ENCODE peak calls at places on chromosomes 4 and X, in eight cellular contexts. Q, X, M, V, H, C, E and S are unnamed samples. For H3K27me3, the result is how much of the 10 kb centered on the place peaks cover.

GRCh38 chrX:118976599-118977340 is 2.4 kb downstream of the LONRF3 start:
- DNase-seq in Q (peak), X (peak), M (no peak), V (peak), H (peak), C (peak), E (peak), S (no peak)

GRCh38 chr4:173252024-173252935 is 81.9 kb downstream of the HMGB2 start:
- DNase-seq in Q (no peak), X (no peak), M (peak), V (peak), H (no peak), C (peak), E (no peak), S (no peak)

GRCh38 chr4:184447664-184448063 is 26.7 kb downstream of the IRF2 start:
- DNase-seq in Q (no peak), X (no peak), M (no peak), V (peak), H (no peak), C (no peak), E (no peak), S (no peak)

GRCh38 chrX:12791253-12792228 is at the start of gene PRPS2:
- DNase-seq in Q (peak), X (peak), M (peak), V (peak), H (no peak), C (peak), E (peak), S (no peak)

GRCh38 chrX:19776753-19777152 is 110.6 kb downstream of the SH3KBP1 start:
- DNase-seq in Q (no peak), X (no peak), M (no peak), V (no peak), H (no peak), C (peak), E (no peak), S (no peak)

GRCh38 chrX:42678133-42678532 is 99.8 kb downstream of the PPP1R2C start:
- DNase-seq in Q (peak), X (peak), M (no peak), V (peak), H (no peak), C (no peak), E (no peak), S (no peak)

GRCh38 chrX:17405225-17405969 is 30.4 kb downstream of the NHS start:
- DNase-seq in Q (no peak), X (no peak), M (no peak), V (no peak), H (no peak), C (no peak), E (no peak), S (no peak)

GRCh38 chrX:71650333-71650969 is 16.9 kb upstream of the LOC101059915 start:
- DNase-seq in Q (peak), X (peak), M (no peak), V (no peak), H (no peak), C (peak), E (no peak), S (no peak)

GRCh38 chrX:123835661-123836371 is 24.0 kb upstream of the XIAP start:
- DNase-seq in Q (no peak), X (no peak), M (no peak), V (no peak), H (no peak), C (no peak), E (no peak), S (no peak)

GRCh38 chr4:150131581-150132228 is 53.5 kb downstream of the DCLK2 start:
- DNase-seq in Q (no peak), X (no peak), M (no peak), V (no peak), H (no peak), C (no peak), E (no peak), S (no peak)

GRCh38 chr4:141047228-141047884 is 85.9 kb downstream of the RNF150 start:
- DNase-seq in Q (no peak), X (no peak), M (no peak), V (no peak), H (no peak), C (no peak), E (no peak), S (no peak)

GRCh38 chrX:66021758-66022741 is 17.8 kb downstream of the VSIG4 start:
- DNase-seq in Q (no peak), X (no peak), M (no peak), V (no peak), H (no peak), C (no peak), E (no peak), S (no peak)

DNA sequence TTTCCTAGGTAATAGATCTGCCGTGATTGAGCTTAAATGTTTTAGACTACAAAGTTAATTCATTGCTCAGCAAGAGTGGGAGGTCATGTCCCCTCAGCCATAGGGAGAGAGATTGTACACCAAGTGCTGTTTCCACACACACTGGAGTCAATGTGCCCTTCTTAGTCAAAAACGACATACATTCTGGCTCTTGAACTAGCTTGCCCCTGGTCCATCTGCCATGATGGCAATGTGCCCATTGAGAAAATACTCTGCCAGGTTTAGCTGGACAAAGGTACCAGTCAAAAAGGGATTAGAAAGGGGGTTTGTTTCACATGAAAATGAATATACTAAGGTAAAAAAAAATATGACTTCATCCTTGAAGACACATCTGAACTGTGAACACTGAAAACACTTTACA is 377.1 kb upstream of the ADGRL3 start:
- DNase-seq in Q (no peak), X (no peak), M (no peak), V (no peak), H (no peak), C (no peak), E (no peak), S (no peak)
- H3K27ac ChIP-seq in Q (no peak), X (no peak), M (no peak), V (no peak), H (no peak), C (no peak), E (no peak), S (no peak)

GRCh38 chr4:48481581-48481980 is 1.6 kb upstream of the SLC10A4 start:
- DNase-seq in Q (no peak), X (no peak), M (no peak), V (no peak), H (no peak), C (no peak), E (no peak), S (no peak)
- H3K27me3 ChIP-seq in Q (under half), X (under half), M (under half), V (under half), H (under half), C (under half), E (under half), S (under half)

GRCh38 chr4:83604315-83604714 is 68.4 kb downstream of the GPAT3 start:
- DNase-seq in Q (no peak), X (no peak), M (no peak), V (no peak), H (no peak), C (no peak), E (no peak), S (no peak)
- H3K27ac ChIP-seq in Q (no peak), X (no peak), M (no peak), V (no peak), H (no peak), C (no peak), E (no peak), S (no peak)

GRCh38 chrX:152149648-152150047 is 11.3 kb upstream of the MAGEA10 start:
- DNase-seq in Q (no peak), X (no peak), M (no peak), V (no peak), H (no peak), C (no peak), E (no peak), S (no peak)
- H3K27me3 ChIP-seq in Q (under half), X (half or more), M (under half), V (under half), H (under half), C (under half), E (under half), S (under half)

DNA sequence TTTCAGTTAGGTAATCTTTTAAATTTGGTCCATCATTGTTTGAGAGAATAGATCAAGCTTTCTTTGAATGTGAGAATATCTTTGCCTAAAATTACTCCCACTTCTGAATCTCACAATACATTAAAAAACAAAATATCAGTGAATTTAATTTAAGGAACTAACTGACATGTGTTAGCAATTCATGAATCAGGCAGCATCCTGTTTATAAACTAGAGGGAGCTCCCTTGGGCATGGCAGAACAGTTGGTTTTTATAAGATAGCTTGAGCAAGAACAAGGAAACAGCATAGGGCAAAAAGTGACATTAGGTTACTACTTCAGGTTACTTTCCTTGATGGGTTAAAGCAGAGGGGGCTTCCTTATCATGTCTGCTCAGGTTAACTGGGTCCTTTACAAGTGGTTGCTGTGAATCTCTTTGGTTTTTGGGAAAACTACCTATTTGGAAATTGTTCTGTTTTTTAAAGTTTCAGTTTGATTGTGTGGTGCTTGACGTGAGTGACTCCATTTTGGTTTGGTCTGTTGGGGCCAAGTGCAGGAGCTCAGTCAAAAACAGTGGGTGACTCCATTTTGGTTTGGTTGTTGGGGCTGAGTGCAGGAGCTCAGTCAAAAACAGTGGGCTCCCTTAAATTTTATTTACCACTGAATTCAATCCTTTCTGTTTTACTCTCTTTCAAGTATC is 68.0 kb downstream of the PPEF2 start:
- DNase-seq in Q (no peak), X (no peak), M (no peak), V (no peak), H (no peak), C (no peak), E (no peak), S (no peak)
- H3K27ac ChIP-seq in Q (no peak), X (no peak), M (no peak), V (no peak), H (no peak), C (no peak), E (no peak), S (no peak)

GRCh38 chr4:15781427-15782095 is 3.4 kb downstream of the CD38 start:
- DNase-seq in Q (no peak), X (no peak), M (no peak), V (no peak), H (no peak), C (no peak), E (no peak), S (no peak)
- H3K27me3 ChIP-seq in Q (under half), X (under half), M (under half), V (under half), H (under half), C (under half), E (under half), S (under half)

DNA sequence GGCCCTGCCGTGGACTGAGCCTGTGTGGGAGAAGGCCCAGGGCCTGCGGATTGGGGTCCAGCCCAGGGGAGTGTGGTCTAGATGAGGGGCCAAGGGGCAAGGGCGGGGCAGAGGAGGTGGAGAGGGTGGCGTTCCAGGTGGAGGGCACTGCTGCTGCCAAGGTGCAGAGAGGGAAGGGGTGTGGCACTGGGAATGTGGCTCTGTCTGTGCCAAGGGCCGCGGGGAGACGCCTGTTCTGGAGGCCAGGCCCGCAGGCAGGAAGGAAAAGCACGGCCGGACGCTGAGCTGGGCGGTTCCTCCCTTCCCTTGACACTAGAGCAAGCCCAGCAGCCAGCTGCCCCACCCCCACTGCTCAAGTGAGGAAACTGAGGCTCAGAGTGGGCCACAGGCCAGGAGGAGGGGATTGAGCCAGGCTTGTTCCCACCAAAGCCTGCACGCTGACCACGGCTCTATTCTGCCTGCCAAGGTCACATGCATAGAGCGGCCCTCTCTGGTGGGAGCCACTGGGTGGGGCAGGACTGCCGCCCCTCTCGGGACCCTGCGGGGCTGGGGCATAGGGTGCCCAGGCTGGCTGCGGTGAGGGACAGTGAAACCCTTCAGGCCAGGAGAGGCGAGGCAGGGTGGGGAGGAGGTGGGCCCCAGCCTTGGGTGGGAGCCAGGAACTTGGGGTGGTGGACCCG is 13.0 kb downstream of the SH3BP2 start:
- DNase-seq in Q (peak), X (no peak), M (peak), V (no peak), H (no peak), C (peak), E (peak), S (no peak)
- H3K27ac ChIP-seq in Q (no peak), X (no peak), M (peak), V (no peak), H (peak), C (peak), E (peak), S (peak)

GRCh38 chrX:87582453-87582852 is 64.9 kb downstream of the KLHL4 start:
- DNase-seq in Q (no peak), X (no peak), M (no peak), V (no peak), H (no peak), C (no peak), E (no peak), S (no peak)

GRCh38 chrX:87580862-87581261 is 63.3 kb downstream of the KLHL4 start:
- DNase-seq in Q (no peak), X (no peak), M (no peak), V (no peak), H (no peak), C (no peak), E (no peak), S (no peak)

GRCh38 chrX:87583679-87584078 is 66.1 kb downstream of the KLHL4 start:
- DNase-seq in Q (no peak), X (peak), M (no peak), V (peak), H (no peak), C (no peak), E (no peak), S (no peak)

GRCh38 chrX:87578978-87579377 is 61.4 kb downstream of the KLHL4 start:
- DNase-seq in Q (no peak), X (no peak), M (no peak), V (no peak), H (no peak), C (no peak), E (no peak), S (no peak)
- H3K27me3 ChIP-seq in Q (under half), X (under half), M (under half), V (under half), H (under half), C (under half), E (under half), S (under half)

GRCh38 chrX:50075630-50076349 is 125.0 kb downstream of the AKAP4 start:
- DNase-seq in Q (no peak), X (no peak), M (no peak), V (no peak), H (no peak), C (no peak), E (no peak), S (no peak)
- H3K27ac ChIP-seq in Q (no peak), X (no peak), M (no peak), V (no peak), H (no peak), C (no peak), E (no peak), S (no peak)